ENCODE peak calls at places on chromosomes 11 and 22, in six cellular contexts. U is GM06990, Q is A172, B is stromal cell of bone marrow, A is non-pigmented ciliary epithelial cell, X is M059J. O is an unnamed sample.

GRCh38 chr11:10080134-10080533 is 213.9 kb downstream of the SBF2 start:
- DNase-seq in U (no peak), Q (no peak), B (no peak), A (no peak), X (no peak), O (no peak)

GRCh38 chr11:94519478-94520084 is 7.3 kb downstream of the C11orf97 start:
- DNase-seq in U (no peak), Q (no peak), B (no peak), A (no peak), X (peak), O (no peak)

GRCh38 chr11:5937868-5938602 is 4.0 kb upstream of the OR56A3 start:
- DNase-seq in U (no peak), Q (no peak), B (no peak), A (no peak), X (no peak), O (no peak)

GRCh38 chr11:12087075-12087775 is 23.2 kb upstream of the MICAL2 start:
- DNase-seq in U (no peak), Q (peak), B (peak), A (no peak), X (peak), O (no peak)

GRCh38 chr11:21582791-21583190 is 610.1 kb upstream of the ANO5 start:
- DNase-seq in U (no peak), Q (no peak), B (no peak), A (no peak), X (no peak), O (no peak)

GRCh38 chr11:45279645-45280044 is 6.5 kb downstream of the SYT13 start:
- DNase-seq in U (no peak), Q (no peak), B (no peak), A (no peak), X (no peak), O (no peak)

GRCh38 chr11:113884361-113884836 is 9.0 kb upstream of the USP28 start:
- DNase-seq in U (no peak), Q (no peak), B (no peak), A (no peak), X (peak), O (no peak)

GRCh38 chr22:49307071-49307830 is 520.4 kb downstream of the BRD1 start:
- DNase-seq in U (no peak), Q (no peak), B (no peak), A (no peak), X (no peak), O (no peak)

GRCh38 chr11:39149214-39149613 is 2310.2 kb downstream of the LRRC4C start:
- DNase-seq in U (no peak), Q (no peak), B (no peak), A (no peak), X (peak), O (no peak)

GRCh38 chr22:25068701-25069100 is 116.2 kb downstream of the KIAA1671 start:
- DNase-seq in U (no peak), Q (no peak), B (no peak), A (no peak), X (no peak), O (no peak)

GRCh38 chr11:34546511-34547206 is 33.1 kb upstream of the ELF5 start:
- DNase-seq in U (no peak), Q (no peak), B (no peak), A (no peak), X (no peak), O (no peak)

GRCh38 chr11:84117394-84117793 is 831.2 kb upstream of the CCDC90B start:
- DNase-seq in U (no peak), Q (peak), B (peak), A (peak), X (no peak), O (no peak)

GRCh38 chr11:86592047-86592564 is 80.3 kb downstream of the ME3 start:
- DNase-seq in U (no peak), Q (peak), B (no peak), A (peak), X (peak), O (no peak)

GRCh38 chr11:27228891-27229290 is 134.1 kb downstream of the CCDC34 start:
- DNase-seq in U (no peak), Q (no peak), B (no peak), A (no peak), X (no peak), O (no peak)

GRCh38 chr11:95239871-95240648 is 9.1 kb upstream of the SESN3 start:
- DNase-seq in U (no peak), Q (no peak), B (no peak), A (no peak), X (no peak), O (no peak)

GRCh38 chr11:66011239-66011784 is 496 bp upstream of the CST6 start:
- DNase-seq in U (no peak), Q (peak), B (peak), A (no peak), X (peak), O (no peak)

GRCh38 chr11:87125257-87125656 is 87.5 kb downstream of the TMEM135 start:
- DNase-seq in U (no peak), Q (no peak), B (peak), A (no peak), X (peak), O (no peak)

GRCh38 chr22:18104566-18104965 is 6.0 kb upstream of the TUBA8 start:
- DNase-seq in U (no peak), Q (peak), B (peak), A (peak), X (peak), O (no peak)

GRCh38 chr11:92845390-92846185 is 123.9 kb upstream of the MTNR1B start:
- DNase-seq in U (no peak), Q (no peak), B (no peak), A (no peak), X (no peak), O (no peak)

GRCh38 chr22:25360411-25360810 is 141.0 kb downstream of the CRYBB2 start:
- DNase-seq in U (no peak), Q (no peak), B (no peak), A (no peak), X (no peak), O (no peak)

GRCh38 chr11:26150046-26150445 is 181.9 kb upstream of the ANO3 start:
- DNase-seq in U (no peak), Q (no peak), B (no peak), A (no peak), X (no peak), O (no peak)

GRCh38 chr22:18076060-18076497 is 1.7 kb upstream of the PEX26 start:
- DNase-seq in U (no peak), Q (peak), B (peak), A (peak), X (peak), O (peak)

GRCh38 chr11:61771195-61771894 is 18.9 kb downstream of the MYRF start:
- DNase-seq in U (no peak), Q (no peak), B (no peak), A (no peak), X (no peak), O (no peak)

GRCh38 chr11:29120329-29120695 is 896.5 kb downstream of the KCNA4 start:
- DNase-seq in U (no peak), Q (no peak), B (no peak), A (no peak), X (peak), O (no peak)

GRCh38 chr11:16741473-16741872 is 3.0 kb downstream of the C11orf58 start:
- DNase-seq in U (no peak), Q (no peak), B (no peak), A (no peak), X (no peak), O (no peak)

GRCh38 chr11:22666700-22667439 is 459 bp downstream of the GAS2 start:
- DNase-seq in U (peak), Q (no peak), B (no peak), A (peak), X (no peak), O (no peak)

GRCh38 chr11:119352857-119353260 is 6.4 kb upstream of the MFRP start:
- DNase-seq in U (no peak), Q (no peak), B (no peak), A (no peak), X (peak), O (no peak)

GRCh38 chr22:41052661-41053490 is 39.5 kb upstream of the EP300 start:
- DNase-seq in U (no peak), Q (no peak), B (no peak), A (peak), X (peak), O (no peak)

GRCh38 chr22:32990187-32990586 is 68.0 kb downstream of the SYN3 start:
- DNase-seq in U (no peak), Q (no peak), B (no peak), A (no peak), X (no peak), O (no peak)

GRCh38 chr11:96207459-96208449 is 135.2 kb downstream of the MAML2 start:
- DNase-seq in U (no peak), Q (no peak), B (no peak), A (no peak), X (peak), O (no peak)

GRCh38 chr22:19648419-19648929 is 65.8 kb upstream of the SEPTIN5 start:
- DNase-seq in U (no peak), Q (no peak), B (no peak), A (no peak), X (peak), O (no peak)

GRCh38 chr11:103942646-103943045 is 93.8 kb upstream of the DDI1 start:
- DNase-seq in U (no peak), Q (no peak), B (no peak), A (no peak), X (no peak), O (no peak)

GRCh38 chr22:27512283-27512761 is 289.2 kb downstream of the MN1 start:
- DNase-seq in U (no peak), Q (peak), B (peak), A (peak), X (peak), O (peak)

GRCh38 chr22:49322861-49323622 is 504.6 kb downstream of the BRD1 start:
- DNase-seq in U (no peak), Q (no peak), B (no peak), A (no peak), X (no peak), O (no peak)